ENCODE peak calls at places on chromosomes 13 and 19, in six cellular contexts. One of them, this sample, is unnamed.

GRCh38 chr19:38693380-38694223 is 46.2 kb downstream of the ACTN4 start:
- DNase-seq in mesenchymal stem cell: peak
- DNase-seq in trophoblast cell: no peak
- DNase-seq in IMR-90: peak
- DNase-seq in H9: peak
- DNase-seq in neuronal stem cell: peak
- DNase-seq in this sample: no peak

GRCh38 chr19:7980635-7981121 is 24.8 kb downstream of the ELAVL1 start:
- DNase-seq in mesenchymal stem cell: no peak
- DNase-seq in IMR-90: no peak
- DNase-seq in trophoblast cell: no peak
- DNase-seq in H9: no peak
- DNase-seq in neuronal stem cell: no peak
- DNase-seq in this sample: no peak

GRCh38 chr13:108463365-108463764 is 166.0 kb upstream of the MYO16 start:
- DNase-seq in neuronal stem cell: no peak
- DNase-seq in H9: no peak
- DNase-seq in trophoblast cell: peak
- DNase-seq in IMR-90: peak
- DNase-seq in mesenchymal stem cell: peak
- DNase-seq in this sample: no peak

GRCh38 chr19:8831373-8831772 is 731 bp downstream of the ZNF558 start:
- DNase-seq in neuronal stem cell: no peak
- DNase-seq in trophoblast cell: no peak
- DNase-seq in mesenchymal stem cell: no peak
- DNase-seq in H9: no peak
- DNase-seq in IMR-90: no peak
- DNase-seq in this sample: no peak

GRCh38 chr13:111947026-111947810 is 119.7 kb upstream of the SOX1 start:
- DNase-seq in IMR-90: no peak
- DNase-seq in neuronal stem cell: no peak
- DNase-seq in H9: peak
- DNase-seq in mesenchymal stem cell: no peak
- DNase-seq in trophoblast cell: no peak
- DNase-seq in this sample: no peak

GRCh38 chr19:48659768-48660167 is 13.0 kb downstream of the NTN5 start:
- DNase-seq in neuronal stem cell: no peak
- DNase-seq in H9: no peak
- DNase-seq in trophoblast cell: no peak
- DNase-seq in mesenchymal stem cell: peak
- DNase-seq in IMR-90: no peak
- DNase-seq in this sample: no peak

GRCh38 chr19:54310543-54310942 is 2.4 kb downstream of the LILRA5 start:
- DNase-seq in IMR-90: no peak
- DNase-seq in mesenchymal stem cell: no peak
- DNase-seq in neuronal stem cell: no peak
- DNase-seq in H9: no peak
- DNase-seq in trophoblast cell: no peak
- DNase-seq in this sample: no peak

GRCh38 chr13:113229791-113230190 is 20.4 kb downstream of the CUL4A start:
- DNase-seq in neuronal stem cell: no peak
- DNase-seq in IMR-90: no peak
- DNase-seq in mesenchymal stem cell: no peak
- DNase-seq in trophoblast cell: no peak
- DNase-seq in H9: no peak
- DNase-seq in this sample: no peak

GRCh38 chr19:51824603-51825002 is 29.6 kb downstream of the FPR3 start:
- DNase-seq in IMR-90: no peak
- DNase-seq in H9: no peak
- DNase-seq in trophoblast cell: no peak
- DNase-seq in neuronal stem cell: no peak
- DNase-seq in mesenchymal stem cell: no peak
- DNase-seq in this sample: no peak

GRCh38 chr19:39381910-39382611 is 8.8 kb downstream of the PAF1 start:
- DNase-seq in neuronal stem cell: no peak
- DNase-seq in IMR-90: no peak
- DNase-seq in H9: no peak
- DNase-seq in mesenchymal stem cell: no peak
- DNase-seq in trophoblast cell: no peak
- DNase-seq in this sample: no peak

GRCh38 chr19:35533822-35534521 is 716 bp downstream of the GAPDHS start:
- DNase-seq in neuronal stem cell: no peak
- DNase-seq in H9: peak
- DNase-seq in mesenchymal stem cell: peak
- DNase-seq in IMR-90: peak
- DNase-seq in trophoblast cell: no peak
- DNase-seq in this sample: no peak

GRCh38 chr13:41547253-41548000 is 90.1 kb downstream of the RGCC start:
- DNase-seq in neuronal stem cell: no peak
- DNase-seq in mesenchymal stem cell: no peak
- DNase-seq in IMR-90: no peak
- DNase-seq in trophoblast cell: no peak
- DNase-seq in H9: no peak
- DNase-seq in this sample: no peak

GRCh38 chr19:38004100-38004504 is 97.1 kb downstream of the SIPA1L3 start:
- DNase-seq in IMR-90: no peak
- DNase-seq in H9: no peak
- DNase-seq in mesenchymal stem cell: no peak
- DNase-seq in trophoblast cell: no peak
- DNase-seq in neuronal stem cell: no peak
- DNase-seq in this sample: no peak

GRCh38 chr13:40306817-40307216 is 359.6 kb downstream of the FOXO1 start:
- DNase-seq in neuronal stem cell: no peak
- DNase-seq in trophoblast cell: no peak
- DNase-seq in mesenchymal stem cell: no peak
- DNase-seq in H9: no peak
- DNase-seq in IMR-90: no peak
- DNase-seq in this sample: no peak

GRCh38 chr13:27830010-27830409 is 37.7 kb downstream of the GSX1 start:
- DNase-seq in H9: peak
- DNase-seq in neuronal stem cell: peak
- DNase-seq in mesenchymal stem cell: peak
- DNase-seq in trophoblast cell: peak
- DNase-seq in IMR-90: no peak
- DNase-seq in this sample: peak

GRCh38 chr19:18612051-18612771 is 459 bp upstream of the TMEM59L start:
- DNase-seq in IMR-90: no peak
- DNase-seq in trophoblast cell: no peak
- DNase-seq in neuronal stem cell: no peak
- DNase-seq in H9: no peak
- DNase-seq in mesenchymal stem cell: no peak
- DNase-seq in this sample: no peak

GRCh38 chr19:51366999-51367564 is 894 bp upstream of the ETFB start:
- DNase-seq in H9: no peak
- DNase-seq in mesenchymal stem cell: no peak
- DNase-seq in IMR-90: no peak
- DNase-seq in neuronal stem cell: no peak
- DNase-seq in trophoblast cell: no peak
- DNase-seq in this sample: no peak

DNA sequence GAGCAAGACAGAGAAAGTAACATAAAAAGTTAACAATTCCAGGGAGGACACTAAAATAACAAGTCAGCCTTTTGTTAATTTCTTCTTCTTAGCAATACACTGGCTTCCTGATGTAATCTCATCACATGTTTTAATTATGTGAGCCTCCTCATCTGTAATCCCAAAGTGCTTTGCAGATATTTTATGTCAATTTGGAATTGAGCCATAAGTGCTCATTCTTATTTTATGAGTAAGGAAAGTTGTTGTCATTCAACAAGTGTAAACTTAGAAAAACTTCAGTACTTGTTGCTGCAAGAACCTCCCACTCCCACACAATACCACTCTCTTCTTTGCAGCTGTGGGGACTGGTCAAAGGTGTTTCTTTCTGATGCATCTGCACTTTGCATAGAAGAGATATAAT is 223.6 kb downstream of the GPC6 start:
- DNase-seq in neuronal stem cell: no peak
- DNase-seq in IMR-90: peak
- DNase-seq in mesenchymal stem cell: peak
- DNase-seq in trophoblast cell: no peak
- DNase-seq in H9: no peak
- DNase-seq in this sample: no peak
- H4K91ac ChIP-seq in neuronal stem cell: no peak
- H4K91ac ChIP-seq in IMR-90: no peak
- H4K91ac ChIP-seq in mesenchymal stem cell: no peak
- H4K91ac ChIP-seq in trophoblast cell: no peak
- H4K91ac ChIP-seq in H9: no peak
- H4K91ac ChIP-seq in this sample: no peak

GRCh38 chr19:21134934-21135366 is 6.9 kb upstream of the ZNF431 start:
- DNase-seq in H9: no peak
- DNase-seq in trophoblast cell: no peak
- DNase-seq in IMR-90: no peak
- DNase-seq in neuronal stem cell: no peak
- DNase-seq in mesenchymal stem cell: no peak
- DNase-seq in this sample: no peak
- H4K91ac ChIP-seq in H9: no peak
- H4K91ac ChIP-seq in trophoblast cell: peak
- H4K91ac ChIP-seq in IMR-90: no peak
- H4K91ac ChIP-seq in neuronal stem cell: no peak
- H4K91ac ChIP-seq in mesenchymal stem cell: no peak
- H4K91ac ChIP-seq in this sample: no peak

DNA sequence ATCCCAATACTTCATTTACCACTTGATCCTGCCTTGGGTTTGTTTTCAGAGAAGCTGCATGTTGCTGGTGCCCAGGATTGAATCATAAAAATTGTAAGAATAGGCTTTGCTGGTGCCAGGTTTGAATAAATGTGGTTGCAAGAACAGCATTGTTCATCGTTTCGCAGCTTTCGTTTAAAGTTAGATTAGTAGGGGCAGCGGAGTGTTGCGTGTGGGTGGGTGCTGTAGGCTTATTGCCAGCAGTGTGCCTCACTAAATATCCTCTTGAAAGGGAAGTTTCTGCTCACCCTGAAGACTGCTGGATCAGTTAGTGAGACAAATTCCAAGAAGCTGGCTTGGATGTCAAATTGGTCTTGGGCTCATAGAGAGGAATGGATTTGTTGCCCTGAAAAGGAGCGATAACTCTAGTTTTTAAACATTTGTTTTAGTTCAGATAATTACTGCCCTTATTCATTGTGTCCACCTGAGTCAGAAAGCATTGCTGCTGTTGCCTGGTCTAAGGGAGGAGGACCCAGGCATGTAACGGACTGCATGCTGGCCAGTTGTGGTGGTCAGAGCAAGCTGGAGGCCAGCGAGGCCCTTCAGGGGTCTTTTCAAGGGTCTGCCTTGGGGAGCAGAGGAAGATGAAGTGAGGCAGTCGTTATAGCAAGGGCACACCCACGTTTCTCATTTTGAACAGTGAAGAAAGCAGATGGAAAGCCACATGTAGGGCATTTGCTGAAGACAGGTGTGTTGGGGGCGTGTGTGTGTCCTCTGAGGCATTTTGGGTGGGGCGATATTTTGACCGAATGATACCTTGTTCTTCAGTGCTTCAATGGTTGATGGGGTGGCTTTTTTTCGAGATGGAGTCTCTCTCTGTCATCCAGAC is 8.5 kb downstream of the ILF3 start:
- DNase-seq in trophoblast cell: peak
- DNase-seq in H9: no peak
- DNase-seq in mesenchymal stem cell: no peak
- DNase-seq in IMR-90: peak
- DNase-seq in neuronal stem cell: no peak
- DNase-seq in this sample: no peak
- H4K91ac ChIP-seq in trophoblast cell: no peak
- H4K91ac ChIP-seq in H9: no peak
- H4K91ac ChIP-seq in mesenchymal stem cell: no peak
- H4K91ac ChIP-seq in IMR-90: no peak
- H4K91ac ChIP-seq in neuronal stem cell: no peak
- H4K91ac ChIP-seq in this sample: no peak

GRCh38 chr13:110388141-110388943 is 81.3 kb downstream of the COL4A2 start:
- DNase-seq in neuronal stem cell: no peak
- DNase-seq in H9: peak
- DNase-seq in trophoblast cell: peak
- DNase-seq in IMR-90: peak
- DNase-seq in mesenchymal stem cell: peak
- DNase-seq in this sample: no peak

GRCh38 chr13:110390572-110390971 is 83.5 kb downstream of the COL4A2 start:
- DNase-seq in mesenchymal stem cell: peak
- DNase-seq in IMR-90: peak
- DNase-seq in trophoblast cell: peak
- DNase-seq in H9: no peak
- DNase-seq in neuronal stem cell: no peak
- DNase-seq in this sample: no peak

GRCh38 chr13:110391273-110391672 is 84.2 kb downstream of the COL4A2 start:
- DNase-seq in trophoblast cell: no peak
- DNase-seq in H9: no peak
- DNase-seq in IMR-90: peak
- DNase-seq in neuronal stem cell: no peak
- DNase-seq in mesenchymal stem cell: peak
- DNase-seq in this sample: no peak

GRCh38 chr13:110382830-110383229 is 75.7 kb downstream of the COL4A2 start:
- DNase-seq in IMR-90: no peak
- DNase-seq in trophoblast cell: no peak
- DNase-seq in neuronal stem cell: no peak
- DNase-seq in mesenchymal stem cell: no peak
- DNase-seq in H9: no peak
- DNase-seq in this sample: no peak

DNA sequence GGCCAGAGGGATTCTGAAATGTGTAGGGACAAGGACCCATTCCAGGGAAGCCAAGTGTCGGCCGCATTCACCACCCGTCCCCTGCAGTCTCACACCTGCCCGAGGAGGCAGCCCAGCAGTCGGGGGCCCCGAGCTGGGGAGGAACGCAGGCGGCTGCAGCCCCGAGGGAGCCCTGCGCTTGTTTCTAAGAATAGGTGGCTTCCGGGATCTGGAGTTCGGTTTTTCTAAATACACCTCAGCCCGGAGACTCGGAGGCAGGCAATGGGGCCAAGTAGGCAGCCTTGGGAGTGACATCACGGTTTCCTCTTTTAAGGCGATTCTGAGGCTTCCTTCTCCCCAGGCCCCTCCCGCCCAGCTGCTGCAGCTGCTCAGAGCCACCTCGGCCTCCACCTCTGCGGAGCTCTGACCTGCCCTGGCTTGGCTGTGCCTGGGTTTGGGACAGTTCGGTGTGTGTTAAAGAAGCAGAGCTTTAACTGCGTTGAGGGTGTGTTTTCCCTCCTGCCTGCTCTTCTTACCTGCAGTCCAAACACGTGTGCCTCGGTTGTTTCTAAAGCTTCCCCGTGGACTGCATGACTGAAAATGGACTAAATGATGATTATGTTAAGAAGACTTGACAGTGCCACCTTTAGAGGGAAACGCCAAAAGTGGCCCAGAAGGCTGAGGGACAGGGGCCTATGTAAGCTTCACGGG is 80.5 kb downstream of the COL4A2 start:
- DNase-seq in trophoblast cell: peak
- DNase-seq in H9: peak
- DNase-seq in IMR-90: peak
- DNase-seq in neuronal stem cell: no peak
- DNase-seq in mesenchymal stem cell: peak
- DNase-seq in this sample: peak
- H4K91ac ChIP-seq in trophoblast cell: peak
- H4K91ac ChIP-seq in H9: no peak
- H4K91ac ChIP-seq in IMR-90: peak
- H4K91ac ChIP-seq in neuronal stem cell: no peak
- H4K91ac ChIP-seq in mesenchymal stem cell: peak
- H4K91ac ChIP-seq in this sample: no peak

DNA sequence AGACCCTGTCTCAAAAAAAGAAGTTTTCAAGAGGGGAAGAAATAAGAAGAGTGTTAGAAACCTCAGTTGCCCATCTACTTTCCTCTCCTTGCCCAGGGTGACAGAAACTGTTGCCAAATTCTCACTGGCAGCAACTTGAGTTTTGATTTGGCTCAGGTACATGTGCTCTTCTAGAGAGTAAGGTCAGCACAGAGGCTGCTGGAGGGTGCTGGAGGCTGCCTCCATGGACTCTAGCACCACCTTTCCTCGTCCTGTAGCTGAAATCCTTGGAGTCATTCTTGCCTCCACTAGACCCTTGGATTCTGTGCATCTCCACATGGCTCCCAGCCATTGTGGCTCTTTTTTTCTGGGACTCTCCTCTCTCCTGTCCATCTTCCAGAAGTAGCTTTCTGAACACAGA is 149.1 kb downstream of the TM9SF2 start:
- DNase-seq in H9: no peak
- DNase-seq in neuronal stem cell: no peak
- DNase-seq in mesenchymal stem cell: no peak
- DNase-seq in trophoblast cell: no peak
- DNase-seq in IMR-90: no peak
- DNase-seq in this sample: no peak
- H4K91ac ChIP-seq in H9: no peak
- H4K91ac ChIP-seq in neuronal stem cell: no peak
- H4K91ac ChIP-seq in mesenchymal stem cell: no peak
- H4K91ac ChIP-seq in trophoblast cell: no peak
- H4K91ac ChIP-seq in IMR-90: no peak
- H4K91ac ChIP-seq in this sample: no peak

This sample was measured in H1.